ENCODE peak calls at places on chromosome 20, in four cellular contexts. F, D, Q and U are unnamed samples.

GRCh38 chr20:54115172-54115854 is 44.9 kb upstream of the BCAS1 start:
- DNase-seq in D (peak; percentile 28), Q (no peak), F (no peak), U (no peak)

GRCh38 chr20:45792513-45793118 is 862 bp downstream of the DNTTIP1 start:
- DNase-seq in F (no peak), D (no peak), Q (no peak), U (no peak)

GRCh38 chr20:38748863-38749153 is 548 bp downstream of the ACTR5 start:
- DNase-seq in Q (peak; percentile 77), F (no peak), D (no peak), U (peak; percentile 77)

GRCh38 chr20:33554914-33555420 is 65.1 kb downstream of the CBFA2T2 start:
- DNase-seq in Q (no peak), F (no peak), D (peak; percentile 99), U (peak; percentile 48)

GRCh38 chr20:23350855-23351838 is 556 bp downstream of the NXT1 start:
- DNase-seq in Q (peak; percentile 65), D (peak; percentile 45), F (no peak), U (peak; percentile 81)

GRCh38 chr20:618980-619379 is 8.9 kb upstream of the TCF15 start:
- DNase-seq in Q (no peak), D (no peak), F (no peak), U (no peak)

GRCh38 chr20:5168582-5169396 is 42.0 kb downstream of the CDS2 start:
- DNase-seq in D (peak; percentile 38), Q (peak; percentile 75), F (no peak), U (peak; percentile 65)

GRCh38 chr20:40930561-40930960 is 98.1 kb upstream of the TOP1 start:
- DNase-seq in Q (no peak), D (peak; percentile 30), F (no peak), U (no peak)

GRCh38 chr20:52190437-52191131 is 995 bp downstream of the ZFP64 start:
- DNase-seq in D (peak; percentile 11), F (no peak), Q (peak; percentile 41), U (peak; percentile 48)

GRCh38 chr20:36491901-36492617 is 49.3 kb upstream of the MYL9 start:
- DNase-seq in D (no peak), Q (no peak), F (no peak), U (peak; percentile 66)

GRCh38 chr20:47432251-47433210 is 69.2 kb upstream of the NCOA3 start:
- DNase-seq in Q (no peak), F (no peak), D (peak; percentile 19), U (no peak)

GRCh38 chr20:38173237-38174156 is 8.4 kb upstream of the TGM2 start:
- DNase-seq in Q (no peak), F (no peak), D (peak; percentile 92), U (no peak)

GRCh38 chr20:19832875-19833274 is 74.8 kb downstream of the RIN2 start:
- DNase-seq in Q (no peak), D (no peak), F (no peak), U (no peak)

GRCh38 chr20:20075032-20075431 is 22.7 kb downstream of the CFAP61 start:
- DNase-seq in D (no peak), Q (no peak), F (no peak), U (no peak)

GRCh38 chr20:41172296-41173140 is 35.2 kb downstream of the PLCG1 start:
- DNase-seq in F (no peak), Q (peak; percentile 33), D (no peak), U (no peak)

GRCh38 chr20:57211949-57212889 is 54.2 kb downstream of the BMP7 start:
- DNase-seq in D (peak; percentile 84), Q (peak; percentile 75), F (peak; percentile 34), U (peak; percentile 87)

GRCh38 chr20:38789503-38790209 is 15.8 kb upstream of the PPP1R16B start:
- DNase-seq in Q (no peak), D (peak; percentile 47), F (no peak), U (peak; percentile 53)

GRCh38 chr20:50385733-50386640 is 124.2 kb upstream of the PTPN1 start:
- DNase-seq in Q (no peak), F (no peak), D (peak; percentile 27), U (no peak)

GRCh38 chr20:44983095-44983674 is 16.9 kb downstream of the STK4 start:
- DNase-seq in Q (no peak), F (no peak), D (no peak), U (no peak)

GRCh38 chr20:1345030-1345755 is 16.3 kb upstream of the SDCBP2 start:
- DNase-seq in Q (peak; percentile 13), F (no peak), D (no peak), U (peak; percentile 46)

GRCh38 chr20:47792021-47792618 is 6.8 kb upstream of the SULF2 start:
- DNase-seq in F (no peak), Q (no peak), D (peak; percentile 84), U (peak; percentile 65)

GRCh38 chr20:45892049-45892816 is 1.1 kb downstream of the CTSA start:
- DNase-seq in F (no peak), D (peak; percentile 41), Q (no peak), U (peak; percentile 55)

GRCh38 chr20:46332373-46333135 is 24.3 kb upstream of the CDH22 start:
- DNase-seq in D (no peak), F (no peak), Q (no peak), U (no peak)

GRCh38 chr20:45044084-45044573 is 56.8 kb downstream of the KCNS1 start:
- DNase-seq in D (peak; percentile 86), F (peak; percentile 13), Q (peak; percentile 38), U (peak; percentile 88)

GRCh38 chr20:50380697-50381040 is 129.5 kb upstream of the PTPN1 start:
- DNase-seq in Q (no peak), F (no peak), D (peak; percentile 65), U (no peak)

GRCh38 chr20:60999256-60999655 is 252.8 kb upstream of the CDH4 start:
- DNase-seq in D (no peak), F (no peak), Q (no peak), U (no peak)

GRCh38 chr20:53900380-53900999 is 169.9 kb downstream of the BCAS1 start:
- DNase-seq in D (peak; percentile 95), F (no peak), Q (no peak), U (no peak)

GRCh38 chr20:51385941-51386530 is 156.5 kb downstream of the NFATC2 start:
- DNase-seq in Q (peak; percentile 71), F (no peak), D (peak; percentile 41), U (peak; percentile 74)

GRCh38 chr20:56978475-56978874 is 288.0 kb downstream of the BMP7 start:
- DNase-seq in Q (no peak), F (no peak), D (no peak), U (no peak)

GRCh38 chr20:19019734-19020364 is 192.6 kb upstream of the SLC24A3 start:
- DNase-seq in D (no peak), Q (no peak), F (no peak), U (no peak)

GRCh38 chr20:46435146-46435545 is 28.7 kb upstream of the ELMO2 start:
- DNase-seq in Q (no peak), D (no peak), F (no peak), U (no peak)

GRCh38 chr20:8490076-8490830 is 358.2 kb downstream of the PLCB1 start:
- DNase-seq in F (no peak), Q (no peak), D (peak; percentile 15), U (no peak)

GRCh38 chr20:37920679-37921322 is 17.9 kb downstream of the VSTM2L start:
- DNase-seq in F (no peak), Q (no peak), D (no peak), U (no peak)

GRCh38 chr20:4434681-4435080 is 287.0 kb upstream of the PRND start:
- DNase-seq in Q (no peak), F (no peak), D (peak; percentile 15), U (no peak)

GRCh38 chr20:35316086-35316485 is 23.9 kb upstream of the FAM83C start:
- DNase-seq in Q (no peak), F (no peak), D (no peak), U (no peak)

GRCh38 chr20:45288860-45289259 is 17.8 kb upstream of the RBPJL start:
- DNase-seq in D (no peak), Q (no peak), F (no peak), U (no peak)

GRCh38 chr20:33724439-33725094 is 4.5 kb upstream of the PXMP4 start:
- DNase-seq in Q (no peak), D (no peak), F (no peak), U (no peak)

DNA sequence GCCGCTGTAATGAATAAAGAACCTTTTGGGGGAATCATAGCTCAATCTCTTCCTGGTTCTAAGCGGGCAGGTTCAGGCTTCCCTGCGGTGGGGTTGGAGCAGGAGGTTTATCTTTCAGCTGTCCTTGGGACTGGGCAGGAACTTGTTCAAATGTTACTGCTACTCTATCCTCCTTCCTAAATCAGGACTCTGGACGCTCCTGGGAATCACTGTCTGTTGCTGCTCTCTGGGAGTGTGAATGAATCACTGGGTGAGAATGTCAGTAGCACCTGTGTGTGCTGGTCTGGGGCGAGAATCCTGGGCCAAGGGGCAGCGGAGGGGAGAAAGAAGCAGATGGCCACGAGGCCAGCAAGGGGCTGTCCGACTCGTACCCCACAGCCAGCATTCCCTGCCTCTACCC is 65.4 kb upstream of the ZNFX1 start:
- DNase-seq in F (no peak), D (no peak), Q (no peak), U (peak; percentile 51)
- H4K5ac ChIP-seq in F (no peak overlapping the region), D (no peak overlapping the region), Q (no peak overlapping the region), U (no peak overlapping the region)

DNA sequence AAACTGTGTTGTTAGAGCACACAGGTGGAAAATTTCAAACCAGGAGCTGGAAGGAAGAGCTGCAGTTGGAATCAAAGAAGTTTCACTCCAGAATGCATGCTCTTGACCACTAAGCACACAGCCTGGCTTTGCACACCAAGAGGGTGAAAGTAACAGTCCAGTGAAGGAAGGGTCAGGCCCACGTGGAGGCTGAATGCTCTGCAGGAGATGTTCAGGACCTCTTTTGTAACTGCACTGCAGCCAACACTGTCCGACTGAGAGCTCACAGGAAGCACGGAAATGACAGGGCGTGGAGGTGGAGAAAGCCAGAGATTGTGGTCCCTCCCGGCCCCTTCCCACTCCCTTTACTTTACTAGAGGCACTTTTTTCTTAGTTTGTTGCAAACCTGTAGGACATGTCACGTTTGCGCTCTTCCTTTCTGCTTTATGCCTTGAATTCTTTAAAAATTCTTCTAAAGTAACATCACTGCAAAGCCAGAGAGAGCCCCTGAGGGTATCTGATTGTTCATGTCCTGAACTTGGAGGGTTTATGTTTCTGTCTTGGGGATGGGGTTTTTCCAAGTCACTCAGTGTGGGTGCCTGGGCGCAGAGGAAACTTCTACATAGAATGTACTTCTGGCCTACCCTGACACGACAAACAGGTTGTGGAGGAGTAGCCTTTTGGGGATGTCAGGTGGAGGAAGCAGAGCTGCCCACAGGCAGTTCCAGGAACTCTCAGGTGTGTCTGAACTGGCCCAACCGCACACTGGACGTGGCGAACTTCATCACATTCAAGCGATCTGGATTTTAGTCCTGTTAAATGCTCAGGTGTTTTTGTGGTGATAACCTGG is 40.9 kb downstream of the JAG1 start:
- DNase-seq in D (no peak), Q (no peak), F (no peak), U (no peak)
- H3K27ac ChIP-seq in D (no peak overlapping the region), Q (no peak overlapping the region), F (no peak overlapping the region), U (no peak overlapping the region)

GRCh38 chr20:24572140-24572539 is 102.7 kb downstream of the SYNDIG1 start:
- DNase-seq in Q (no peak), F (no peak), D (no peak), U (no peak)
- H3K79me1 ChIP-seq in Q (no peaks in the 10 kb centered on the region), F (no peaks in the 10 kb centered on the region), D (no peaks in the 10 kb centered on the region), U (no peaks in the 10 kb centered on the region)

GRCh38 chr20:13464702-13465101 is 174.0 kb downstream of the TASP1 start:
- DNase-seq in D (peak; percentile 63), Q (no peak), F (no peak), U (no peak)
- H4K5ac ChIP-seq in D (no peak overlapping the region), Q (no peak overlapping the region), F (no peak overlapping the region), U (no peak overlapping the region)

DNA sequence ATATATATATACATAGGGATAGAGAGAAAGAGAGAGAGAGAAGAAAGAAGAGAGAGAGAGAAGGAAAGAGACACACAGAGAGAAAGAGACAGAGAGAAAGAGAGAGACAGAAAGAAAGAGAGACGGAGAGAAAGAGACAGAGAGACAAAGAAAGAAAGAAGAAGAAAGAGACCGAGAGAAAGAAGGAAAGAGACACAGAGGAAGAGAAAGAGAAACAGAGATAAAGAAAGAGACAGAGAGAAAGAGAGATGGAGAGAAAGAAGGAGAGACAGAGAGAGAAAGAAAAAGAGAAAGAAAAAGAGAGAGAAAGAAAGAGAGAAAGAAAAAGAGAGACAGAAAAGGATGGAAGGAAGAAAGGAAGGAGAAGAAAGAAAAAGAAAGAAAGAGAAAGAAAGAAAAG is 46.9 kb upstream of the TASP1 start:
- DNase-seq in D (no peak), Q (no peak), F (no peak), U (no peak)
- H3K27ac ChIP-seq in D (no peak overlapping the region), Q (no peak overlapping the region), F (no peak overlapping the region), U (no peak overlapping the region)